ENCODE peak calls at places on chromosomes 13 and 19, in four cellular contexts. One of them, this sample, is unnamed.

GRCh38 chr19:47228937-47229673 is 1.9 kb downstream of the BBC3 start:
- DNase-seq in mesendoderm: peak; percentile 43
- DNase-seq in IMR-90: peak; percentile 61
- DNase-seq in H9: no peak
- DNase-seq in this sample: no peak

GRCh38 chr13:95479706-95480105 is 72.8 kb upstream of the CLDN10 start:
- DNase-seq in mesendoderm: no peak
- DNase-seq in IMR-90: no peak
- DNase-seq in H9: no peak
- DNase-seq in this sample: no peak

GRCh38 chr19:4172861-4173473 is 9.4 kb downstream of the SIRT6 start:
- DNase-seq in mesendoderm: peak; percentile 71
- DNase-seq in IMR-90: peak; percentile 14
- DNase-seq in H9: peak; percentile 85
- DNase-seq in this sample: peak; percentile 29

GRCh38 chr13:74206061-74206561 is 71.9 kb upstream of the KLF12 start:
- DNase-seq in mesendoderm: peak; percentile 40
- DNase-seq in IMR-90: peak; percentile 92
- DNase-seq in H9: no peak
- DNase-seq in this sample: peak; percentile 38

GRCh38 chr19:38831142-38831605 is 420 bp downstream of the ECH1 start:
- DNase-seq in mesendoderm: peak; percentile 74
- DNase-seq in IMR-90: peak; percentile 95
- DNase-seq in H9: peak; percentile 56
- DNase-seq in this sample: peak; percentile 100

GRCh38 chr19:10562609-10563008 is 3.2 kb downstream of the KRI1 start:
- DNase-seq in mesendoderm: no peak
- DNase-seq in IMR-90: no peak
- DNase-seq in H9: no peak
- DNase-seq in this sample: no peak

GRCh38 chr13:19634129-19634740 is 776 bp downstream of the MPHOSPH8 start:
- DNase-seq in mesendoderm: peak; percentile 57
- DNase-seq in IMR-90: peak; percentile 57
- DNase-seq in H9: no peak
- DNase-seq in this sample: peak; percentile 83

GRCh38 chr19:53183146-53183545 is 10.0 kb downstream of the ZNF665 start:
- DNase-seq in mesendoderm: peak; percentile 79
- DNase-seq in IMR-90: peak; percentile 66
- DNase-seq in H9: no peak
- DNase-seq in this sample: no peak

GRCh38 chr13:45048890-45049407 is 59.6 kb downstream of the GPALPP1 start:
- DNase-seq in mesendoderm: peak; percentile 70
- DNase-seq in IMR-90: no peak
- DNase-seq in H9: no peak
- DNase-seq in this sample: no peak

GRCh38 chr13:101959016-101959415 is 442.8 kb downstream of the FGF14 start:
- DNase-seq in mesendoderm: no peak
- DNase-seq in IMR-90: no peak
- DNase-seq in H9: no peak
- DNase-seq in this sample: peak; percentile 11

GRCh38 chr19:48741222-48741999 is 1.0 kb upstream of the RASIP1 start:
- DNase-seq in mesendoderm: peak; percentile 52
- DNase-seq in IMR-90: no peak
- DNase-seq in H9: peak; percentile 78
- DNase-seq in this sample: peak; percentile 23

GRCh38 chr19:49415102-49415809 is 8.0 kb downstream of the PTH2 start:
- DNase-seq in mesendoderm: no peak
- DNase-seq in IMR-90: no peak
- DNase-seq in H9: no peak
- DNase-seq in this sample: no peak

GRCh38 chr13:37539176-37539575 is 59.4 kb downstream of the POSTN start:
- DNase-seq in mesendoderm: no peak
- DNase-seq in IMR-90: no peak
- DNase-seq in H9: no peak
- DNase-seq in this sample: no peak
- H3K4me2 ChIP-seq in mesendoderm: no peak overlapping the region
- H3K4me2 ChIP-seq in IMR-90: no peak overlapping the region
- H3K4me2 ChIP-seq in H9: no peak overlapping the region
- H3K4me2 ChIP-seq in this sample: no peak overlapping the region

GRCh38 chr19:14114439-14114838 is 3.1 kb downstream of the PRKACA start:
- DNase-seq in mesendoderm: no peak
- DNase-seq in IMR-90: no peak
- DNase-seq in H9: no peak
- DNase-seq in this sample: no peak

GRCh38 chr19:14111486-14111885 is 6.1 kb downstream of the PRKACA start:
- DNase-seq in mesendoderm: no peak
- DNase-seq in IMR-90: no peak
- DNase-seq in H9: no peak
- DNase-seq in this sample: no peak

GRCh38 chr19:14113762-14114414 is 3.7 kb downstream of the PRKACA start:
- DNase-seq in mesendoderm: peak; percentile 60
- DNase-seq in IMR-90: no peak
- DNase-seq in H9: no peak
- DNase-seq in this sample: peak; percentile 40

GRCh38 chr19:14112051-14112808 is 5.3 kb downstream of the PRKACA start:
- DNase-seq in mesendoderm: no peak
- DNase-seq in IMR-90: no peak
- DNase-seq in H9: no peak
- DNase-seq in this sample: no peak

GRCh38 chr19:14112809-14113385 is 4.7 kb downstream of the PRKACA start:
- DNase-seq in mesendoderm: no peak
- DNase-seq in IMR-90: no peak
- DNase-seq in H9: no peak
- DNase-seq in this sample: no peak
- H4K8ac ChIP-seq in mesendoderm: no peak overlapping the region
- H4K8ac ChIP-seq in IMR-90: peak overlapping the region; percentile 64
- H4K8ac ChIP-seq in H9: no peak overlapping the region
- H4K8ac ChIP-seq in this sample: no peak overlapping the region

GRCh38 chr13:112055417-112056206 is 11.3 kb upstream of the SOX1 start:
- DNase-seq in mesendoderm: no peak
- DNase-seq in IMR-90: no peak
- DNase-seq in H9: peak; percentile 44
- DNase-seq in this sample: no peak
- H3K4me2 ChIP-seq in mesendoderm: no peak overlapping the region
- H3K4me2 ChIP-seq in IMR-90: no peak overlapping the region
- H3K4me2 ChIP-seq in H9: peak overlapping the region; percentile 47
- H3K4me2 ChIP-seq in this sample: no peak overlapping the region

GRCh38 chr13:110230661-110231347 is 76.2 kb downstream of the COL4A1 start:
- DNase-seq in mesendoderm: no peak
- DNase-seq in IMR-90: no peak
- DNase-seq in H9: no peak
- DNase-seq in this sample: peak; percentile 64
- H4K8ac ChIP-seq in mesendoderm: no peak overlapping the region
- H4K8ac ChIP-seq in IMR-90: no peak overlapping the region
- H4K8ac ChIP-seq in H9: no peak overlapping the region
- H4K8ac ChIP-seq in this sample: no peak overlapping the region

This sample was measured in trophoblast cell.